ENCODE peak calls at places on chromosomes 6 and 20, in five cellular contexts. J is HFFc6, P is germinal center, Y is pancreas, B is cardiac fibroblast. C is an unnamed sample.

GRCh38 chr6:162343196-162343901 is 384.2 kb downstream of the PRKN start:
- DNase-seq in J (no peak), P (no peak), Y (no peak), B (no peak), C (no peak)

GRCh38 chr6:15842718-15843117 is 179.9 kb upstream of the DTNBP1 start:
- DNase-seq in J (no peak), P (no peak), Y (no peak), B (no peak), C (no peak)

GRCh38 chr6:125888989-125889656 is 67.4 kb upstream of the HINT3 start:
- DNase-seq in J (peak; percentile 31), P (peak; percentile 26), Y (no peak), B (peak; percentile 72), C (no peak)

GRCh38 chr20:51456511-51457280 is 85.8 kb downstream of the NFATC2 start:
- DNase-seq in J (peak; percentile 93), P (no peak), Y (peak; percentile 94), B (peak; percentile 97), C (peak; percentile 93)

GRCh38 chr6:40845588-40845987 is 193.4 kb downstream of the UNC5CL start:
- DNase-seq in J (peak; percentile 42), P (peak; percentile 12), Y (peak; percentile 33), B (peak; percentile 46), C (no peak)

GRCh38 chr20:36880741-36881250 is 4.9 kb downstream of the TLDC2 start:
- DNase-seq in J (no peak), P (no peak), Y (no peak), B (no peak), C (no peak)

GRCh38 chr20:64063389-64064144 is 569 bp downstream of the TCEA2 start:
- DNase-seq in J (no peak), P (no peak), Y (no peak), B (no peak), C (no peak)

GRCh38 chr20:64057628-64058498 is 5.1 kb upstream of the TCEA2 start:
- DNase-seq in J (peak; percentile 30), P (peak; percentile 86), Y (peak; percentile 66), B (peak; percentile 61), C (no peak)

GRCh38 chr6:157229219-157229607 is 94.1 kb downstream of the TMEM242 start:
- DNase-seq in J (no peak), P (no peak), Y (no peak), B (no peak), C (no peak)

GRCh38 chr6:16803294-16804006 is 42.2 kb upstream of the ATXN1 start:
- DNase-seq in J (no peak), P (no peak), Y (no peak), B (peak; percentile 65), C (peak; percentile 84)

GRCh38 chr20:46206025-46206424 is 87.9 kb downstream of the CD40 start:
- DNase-seq in J (peak; percentile 31), P (no peak), Y (peak; percentile 50), B (peak; percentile 70), C (peak; percentile 32)

GRCh38 chr6:122482750-122483080 is 11.1 kb upstream of the SERINC1 start:
- DNase-seq in J (no peak), P (no peak), Y (no peak), B (no peak), C (no peak)

GRCh38 chr6:21522773-21523490 is 70.6 kb upstream of the SOX4 start:
- DNase-seq in J (no peak), P (no peak), Y (no peak), B (no peak), C (no peak)

GRCh38 chr6:52498538-52499017 is 78.3 kb downstream of the TRAM2 start:
- DNase-seq in J (no peak), P (no peak), Y (no peak), B (no peak), C (no peak)

GRCh38 chr6:46023216-46023915 is 7.7 kb upstream of the CLIC5 start:
- DNase-seq in J (no peak), P (no peak), Y (no peak), B (peak; percentile 70), C (no peak)

GRCh38 chr6:106110167-106110826 is 24.2 kb downstream of the PRDM1 start:
- DNase-seq in J (no peak), P (no peak), Y (no peak), B (no peak), C (no peak)

GRCh38 chr20:3115190-3116107 is 30.9 kb upstream of the AVP start:
- DNase-seq in J (peak; percentile 35), P (peak; percentile 79), Y (no peak), B (peak; percentile 70), C (peak; percentile 16)

C was measured in foreskin melanocyte.